ENCODE peak calls at places on chromosomes 7 and 10, in eight cellular contexts. T is mesenchymal stem cell; V is HT1080; Q is AG20443; Y is left ventricle myocardium inferior; U is effector memory CD4-positive, alpha-beta T cell; B is activated naive CD8-positive, alpha-beta T cell treated with anti-CD3 and anti-CD28 coated beads for 36 hours; S is kidney tubule cell. A is an unnamed sample.

GRCh38 chr10:14010083-14010551 is 320.6 kb downstream of the FRMD4A start:
- DNase-seq in Y (no peak), Q (peak; percentile 51), S (no peak), T (peak; percentile 58), V (peak; percentile 67), B (no peak), U (no peak), A (no peak)

GRCh38 chr10:50396491-50397311 is 145.4 kb upstream of the ASAH2 start:
- DNase-seq in Y (no peak), B (no peak), T (peak; percentile 53), Q (peak; percentile 52), S (peak; percentile 73), U (no peak), V (peak; percentile 49), A (no peak)

GRCh38 chr10:21488246-21488953 is 37.1 kb downstream of the SKIDA1 start:
- DNase-seq in U (no peak), V (no peak), T (no peak), Y (no peak), S (peak; percentile 54), B (no peak), Q (no peak), A (no peak)

GRCh38 chr10:101613646-101614045 is 25.5 kb downstream of the DPCD start:
- DNase-seq in T (no peak), Q (no peak), U (no peak), B (no peak), V (no peak), S (no peak), Y (no peak), A (no peak)

GRCh38 chr10:73044378-73045285 is 52.0 kb downstream of the P4HA1 start:
- DNase-seq in B (no peak), V (peak; percentile 84), Q (peak; percentile 39), T (peak; percentile 18), S (peak; percentile 49), Y (no peak), U (no peak), A (no peak)

GRCh38 chr10:34815174-34816066 is at the start of gene PARD3:
- DNase-seq in B (peak; percentile 23), S (peak; percentile 76), Q (peak; percentile 91), V (peak; percentile 48), U (no peak), T (peak; percentile 71), Y (peak; percentile 71), A (peak; percentile 73)

GRCh38 chr7:142608630-142609029 is 140.6 kb upstream of the PRSS1 start:
- DNase-seq in U (no peak), S (no peak), T (no peak), Y (no peak), B (no peak), V (no peak), Q (no peak), A (no peak)

GRCh38 chr10:109261231-109261630 is 662.1 kb downstream of the XPNPEP1 start:
- DNase-seq in S (no peak), U (no peak), Q (no peak), V (no peak), Y (no peak), T (no peak), B (no peak), A (no peak)

GRCh38 chr10:14329609-14330246 is 996 bp downstream of the FRMD4A start:
- DNase-seq in V (no peak), B (no peak), S (peak; percentile 9), Q (no peak), T (no peak), U (no peak), Y (no peak), A (no peak)

GRCh38 chr10:105102977-105103376 is 461.9 kb downstream of the SORCS3 start:
- DNase-seq in Y (no peak), B (no peak), U (no peak), S (no peak), Q (no peak), V (no peak), T (no peak), A (no peak)

GRCh38 chr7:140297192-140297591 is 101.1 kb downstream of the SLC37A3 start:
- DNase-seq in Y (no peak), Q (no peak), V (no peak), S (no peak), T (no peak), U (no peak), B (no peak), A (no peak)

GRCh38 chr10:131947631-131948347 is 33.9 kb downstream of the BNIP3 start:
- DNase-seq in Y (no peak), T (peak; percentile 81), U (no peak), B (no peak), V (peak; percentile 95), S (peak; percentile 82), Q (peak; percentile 52), A (no peak)

GRCh38 chr7:156036153-156036552 is 223.9 kb upstream of the SHH start:
- DNase-seq in T (no peak), V (no peak), U (no peak), S (no peak), Q (no peak), B (no peak), Y (no peak), A (no peak)

GRCh38 chr10:132432176-132432540 is 35.2 kb downstream of the PWWP2B start:
- DNase-seq in V (no peak), U (no peak), B (no peak), T (no peak), Y (no peak), S (no peak), Q (no peak), A (no peak)

GRCh38 chr10:119299531-119299930 is 92.2 kb downstream of the GRK5 start:
- DNase-seq in Q (no peak), T (peak; percentile 59), B (no peak), U (no peak), S (no peak), Y (no peak), V (no peak), A (no peak)